ENCODE peak calls at places on chromosomes 13 and 19, in four cellular contexts. E is breast epithelium, M is upper lobe of left lung, I is sigmoid colon. G is an unnamed sample.

GRCh38 chr19:55474269-55475265 is 1.9 kb upstream of the ZNF628 start:
- DNase-seq in I (no peak), E (no peak), M (no peak), G (no peak)

GRCh38 chr13:44431150-44431549 is 57.5 kb downstream of the SERP2 start:
- DNase-seq in E (no peak), I (no peak), M (no peak), G (no peak)

GRCh38 chr13:33228645-33229445 is 56.7 kb downstream of the STARD13 start:
- DNase-seq in E (no peak), M (no peak), I (no peak), G (no peak)

GRCh38 chr13:110797230-110797877 is 83.9 kb downstream of the ING1 start:
- DNase-seq in I (no peak), M (no peak), E (no peak), G (no peak)

GRCh38 chr19:54352041-54352440 is 12.7 kb downstream of the LAIR1 start:
- DNase-seq in M (no peak), E (no peak), I (no peak), G (no peak)

GRCh38 chr19:37127999-37128820 is 44.3 kb downstream of the ZNF585A start:
- DNase-seq in I (no peak), M (no peak), E (no peak), G (no peak)

GRCh38 chr13:74082741-74083160 is 51.5 kb downstream of the KLF12 start:
- DNase-seq in E (no peak), I (no peak), M (no peak), G (no peak)

GRCh38 chr13:110351636-110352420 is 44.7 kb downstream of the COL4A2 start:
- DNase-seq in I (no peak), M (no peak), E (no peak), G (no peak)

GRCh38 chr13:97631158-97631557 is 197.2 kb downstream of the RAP2A start:
- DNase-seq in E (no peak), M (no peak), I (no peak), G (no peak)

GRCh38 chr13:99151516-99151915 is 49.1 kb upstream of the UBAC2 start:
- DNase-seq in I (no peak), E (no peak), M (no peak), G (no peak)

GRCh38 chr13:106573855-106574254 is 5.9 kb upstream of the ARGLU1 start:
- DNase-seq in I (peak), M (peak), E (no peak), G (no peak)

GRCh38 chr13:66553391-66553790 is 676.7 kb downstream of the PCDH9 start:
- DNase-seq in M (no peak), I (no peak), E (no peak), G (no peak)

GRCh38 chr19:7554990-7555864 is 19.7 kb downstream of the PNPLA6 start:
- DNase-seq in M (no peak), E (no peak), I (no peak), G (no peak)

GRCh38 chr13:33146843-33147611 is 130.8 kb downstream of the KL start:
- DNase-seq in I (no peak), M (no peak), E (no peak), G (peak)

GRCh38 chr19:30169196-30169900 is 202.8 kb upstream of the ZNF536 start:
- DNase-seq in I (no peak), M (no peak), E (no peak), G (no peak)

GRCh38 chr13:110944121-110944967 is 29.5 kb upstream of the ANKRD10 start:
- DNase-seq in E (no peak), I (no peak), M (peak), G (no peak)

GRCh38 chr13:45823583-45823982 is 28.0 kb downstream of the SIAH3 start:
- DNase-seq in E (no peak), I (no peak), M (no peak), G (no peak)

GRCh38 chr13:61045197-61045596 is 370.5 kb downstream of the PCDH20 start:
- DNase-seq in M (no peak), E (no peak), I (no peak), G (no peak)

GRCh38 chr19:11507370-11508078 is 1.9 kb upstream of the ZNF653 start:
- DNase-seq in E (no peak), I (no peak), M (no peak), G (no peak)

GRCh38 chr19:8438236-8438635 is 6.5 kb upstream of the HNRNPM start:
- DNase-seq in M (no peak), E (no peak), I (no peak), G (no peak)

GRCh38 chr19:13430790-13431582 is 75.3 kb downstream of the CACNA1A start:
- DNase-seq in M (peak), E (no peak), I (no peak), G (peak)

GRCh38 chr13:25588336-25589060 is 216.7 kb downstream of the ATP8A2 start:
- DNase-seq in I (no peak), M (no peak), E (no peak), G (no peak)

GRCh38 chr13:46345400-46345799 is 41.7 kb downstream of the RUBCNL start:
- DNase-seq in E (peak), I (no peak), M (no peak), G (no peak)

GRCh38 chr13:78978381-78978998 is 319.5 kb upstream of the OBI1 start:
- DNase-seq in M (peak), E (no peak), I (no peak), G (no peak)

GRCh38 chr13:94444826-94445225 is 34.7 kb downstream of the DCT start:
- DNase-seq in E (no peak), I (no peak), M (no peak), G (no peak)

GRCh38 chr13:113125506-113126264 is 3.1 kb downstream of the F10 start:
- DNase-seq in M (peak), E (no peak), I (no peak), G (no peak)

GRCh38 chr19:17159466-17160393 is 55.4 kb upstream of the USE1 start:
- DNase-seq in M (no peak), I (no peak), E (no peak), G (no peak)

GRCh38 chr19:38499532-38499931 is 66.0 kb downstream of the RYR1 start:
- DNase-seq in E (no peak), M (no peak), I (no peak), G (no peak)

GRCh38 chr19:38496116-38496515 is 62.6 kb downstream of the RYR1 start:
- DNase-seq in E (no peak), I (no peak), M (no peak), G (no peak)

GRCh38 chr19:38497907-38498306 is 64.4 kb downstream of the RYR1 start:
- DNase-seq in I (no peak), M (no peak), E (no peak), G (no peak)

GRCh38 chr19:38494379-38494778 is 60.9 kb downstream of the RYR1 start:
- DNase-seq in M (no peak), E (no peak), I (no peak), G (no peak)

DNA sequence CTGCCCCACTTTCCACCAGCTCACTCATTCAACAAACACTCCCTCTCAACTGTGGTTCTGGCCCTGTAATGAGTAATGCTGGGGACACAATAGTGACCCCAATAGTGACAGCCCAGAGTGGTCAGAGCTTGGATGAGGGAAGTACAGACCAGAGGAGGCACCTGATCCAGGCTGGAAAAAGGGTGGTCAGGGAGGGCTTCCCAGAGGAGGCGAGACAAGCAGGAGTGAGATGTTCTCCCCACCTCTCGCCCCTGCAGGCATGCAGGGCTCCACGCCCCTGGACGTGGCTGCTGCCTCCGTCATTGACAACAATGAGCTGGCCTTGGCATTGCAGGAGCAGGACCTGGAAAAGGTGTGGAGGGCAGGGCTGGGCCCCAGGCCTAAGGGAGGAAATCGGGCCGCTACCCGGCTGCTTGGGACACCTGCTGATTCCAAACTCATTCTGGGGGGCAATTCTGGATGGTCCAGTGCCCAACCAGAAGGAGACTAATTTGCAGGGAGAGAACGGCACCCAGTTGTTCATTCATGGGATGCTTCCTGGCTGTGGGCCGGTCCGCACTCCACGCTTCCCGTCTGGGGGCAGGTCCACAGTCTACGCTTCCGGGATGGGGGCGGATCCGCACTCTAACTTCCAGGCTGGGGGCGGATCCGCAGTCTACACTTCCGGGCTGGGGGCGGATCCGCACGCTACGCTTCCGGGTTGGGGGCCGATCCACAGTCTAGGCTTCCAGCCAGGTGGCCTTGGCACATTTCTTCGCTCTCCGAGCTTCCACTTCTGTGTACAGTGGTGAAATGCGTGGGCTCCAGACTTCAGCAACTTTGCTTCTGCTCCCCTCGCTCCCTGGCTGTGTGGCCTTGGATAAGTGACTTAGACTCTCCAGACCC is 63.4 kb downstream of the RYR1 start:
- DNase-seq in E (no peak), I (no peak), M (no peak), G (no peak)
- TF ChIP-seq POLR2AphosphoS5 in E (no peak), I (no peak), M (no peak), G (no peak)

DNA sequence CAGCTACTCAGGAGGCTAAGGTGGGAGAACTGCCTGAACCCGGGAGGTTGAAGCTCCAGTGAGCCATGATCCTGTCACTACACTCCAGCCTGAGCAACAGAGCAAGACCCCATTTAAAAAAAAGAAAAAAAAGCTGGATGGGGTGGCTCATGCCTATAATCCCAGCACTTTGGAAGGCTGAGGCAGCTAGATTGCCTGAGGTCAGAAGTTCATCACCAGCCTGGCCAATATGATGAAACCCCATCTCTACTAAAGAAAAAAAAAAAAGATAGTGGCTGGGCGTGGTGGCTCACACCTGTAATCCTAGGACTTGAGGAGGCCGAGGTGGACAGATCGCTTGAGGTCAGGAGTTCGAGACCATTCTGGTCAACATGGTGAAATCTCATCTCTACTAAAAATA is 15.0 kb downstream of the LTBP4 start:
- DNase-seq in M (no peak), I (no peak), E (no peak), G (no peak)
- TF ChIP-seq POLR2AphosphoS5 in M (no peak), I (no peak), E (no peak), G (no peak)

GRCh38 chr19:3041302-3041701 is 12.2 kb upstream of the TLE2 start:
- DNase-seq in I (no peak), M (no peak), E (no peak), G (no peak)
- TF ChIP-seq POLR2AphosphoS5 in I (no peak), M (no peak), E (no peak), G (no peak)

DNA sequence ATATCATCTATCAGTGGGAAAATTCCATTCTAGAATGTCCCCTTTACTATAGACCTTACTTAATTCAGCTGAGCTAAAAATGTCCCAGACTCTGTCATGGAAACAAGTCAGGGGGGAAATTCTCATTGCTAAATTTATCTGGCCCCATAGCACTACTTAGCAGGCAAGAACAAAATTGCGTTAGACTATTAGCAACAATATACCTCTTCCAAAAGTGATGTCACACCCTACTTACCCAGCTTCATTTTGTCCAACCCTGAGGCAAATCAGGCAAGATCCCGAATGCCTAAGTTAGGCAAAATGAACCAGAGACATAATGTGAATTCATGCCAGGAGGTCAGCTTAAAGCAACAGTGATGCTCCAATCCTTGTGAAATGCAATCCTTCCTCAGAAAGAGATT is 93.6 kb downstream of the FRY start:
- DNase-seq in I (peak), M (no peak), E (peak), G (no peak)
- TF ChIP-seq POLR2AphosphoS5 in I (peak), M (no peak), E (no peak), G (no peak)

DNA sequence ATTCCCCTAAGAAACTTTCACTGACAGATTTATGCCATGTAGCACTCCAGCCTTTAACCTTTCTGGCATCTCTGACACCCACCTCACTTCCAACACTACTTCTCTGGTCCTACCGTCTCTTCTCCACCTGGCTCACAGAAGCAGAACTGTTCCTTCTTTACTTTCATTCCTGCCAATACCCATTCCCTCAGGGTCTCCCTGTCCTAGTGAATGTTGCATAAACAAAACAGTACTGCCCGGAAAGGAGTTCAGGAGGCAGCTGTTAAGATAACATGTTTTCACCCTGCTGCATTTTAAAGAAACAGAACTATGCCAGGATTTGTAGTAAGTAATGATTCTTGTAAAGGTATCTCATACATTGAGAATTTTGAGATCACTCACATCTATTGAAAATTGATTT is 135.9 kb upstream of the MIR17HG start:
- DNase-seq in M (no peak), I (no peak), E (no peak), G (no peak)
- TF ChIP-seq POLR2AphosphoS5 in M (no peak), I (no peak), E (no peak), G (no peak)

DNA sequence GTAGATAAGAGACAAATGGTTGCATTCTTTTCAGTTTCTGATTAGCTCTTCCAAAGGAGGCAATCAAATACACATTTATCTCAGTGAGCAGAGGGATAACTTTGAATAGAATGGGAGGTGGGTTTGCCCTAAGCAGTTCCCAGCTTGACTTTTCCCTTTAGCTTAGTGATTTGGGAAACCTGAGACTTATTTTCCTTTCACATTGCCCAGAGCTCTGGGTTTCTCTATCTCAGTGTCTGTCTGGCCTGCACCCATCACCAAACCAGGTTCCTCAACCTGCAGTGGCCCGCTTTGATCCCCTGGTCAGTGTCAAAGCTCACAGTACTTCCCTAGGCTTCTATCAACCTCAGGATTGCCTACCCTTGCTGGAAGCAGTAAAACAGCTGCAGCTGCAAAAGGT is 35.6 kb upstream of the C13orf42 start:
- DNase-seq in I (no peak), M (no peak), E (no peak), G (no peak)
- TF ChIP-seq POLR2AphosphoS5 in I (no peak), M (no peak), E (no peak), G (no peak)

DNA sequence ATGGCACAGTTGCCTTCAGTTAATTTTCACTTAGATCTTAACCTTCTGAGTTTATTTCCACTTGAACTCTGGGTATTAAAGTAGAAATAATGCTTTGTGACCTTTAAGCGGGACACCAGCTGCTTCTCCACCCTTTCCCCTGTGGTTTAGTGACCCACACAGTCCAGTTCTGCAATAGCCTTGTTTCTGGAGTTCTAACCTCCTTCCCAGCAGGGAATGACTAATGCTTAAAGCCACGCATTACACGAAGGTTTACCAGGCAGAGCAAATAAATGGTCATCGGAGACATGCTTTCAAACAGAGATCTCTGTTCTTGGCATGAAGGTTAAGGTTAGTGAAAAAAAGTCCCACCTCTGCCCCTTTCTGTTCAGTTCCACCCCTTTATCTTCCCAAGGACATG is 25.3 kb upstream of the MEDAG start:
- DNase-seq in E (no peak), I (no peak), M (no peak), G (no peak)
- TF ChIP-seq POLR2AphosphoS5 in E (peak), I (peak), M (peak), G (no peak)

GRCh38 chr13:40490086-40490723 is 176.2 kb downstream of the FOXO1 start:
- DNase-seq in M (no peak), E (no peak), I (no peak), G (no peak)
- TF ChIP-seq POLR2AphosphoS5 in M (no peak), E (no peak), I (no peak), G (no peak)